ENCODE peak calls at places on chromosomes 7 and 10, in five cellular contexts. G is hepatocyte; S is T-helper 17 cell; X is HS-5; J is stimulated activated naive CD8-positive, alpha-beta T cell treated with anti-CD3 and anti-CD28 coated beads, Interleukin-15, amount 100 ng/mL, for 72 hours. O is an unnamed sample.

GRCh38 chr7:48426966-48427555 is 255.8 kb downstream of the ABCA13 start:
- DNase-seq in G (peak; percentile 26), S (no peak), X (peak; percentile 87), J (no peak), O (peak; percentile 30)

GRCh38 chr10:1177936-1178335 is 121.8 kb downstream of the WDR37 start:
- DNase-seq in G (no peak), S (no peak), X (no peak), J (no peak), O (no peak)

GRCh38 chr7:19107392-19108147 is 9.9 kb downstream of the TWIST1 start:
- DNase-seq in G (peak; percentile 51), S (no peak), X (peak; percentile 37), J (no peak), O (peak; percentile 68)

GRCh38 chr10:24887855-24888231 is 64.6 kb downstream of the PRTFDC1 start:
- DNase-seq in G (no peak), S (no peak), X (no peak), J (no peak), O (no peak)

GRCh38 chr7:101118856-101119255 is 8.0 kb upstream of the SERPINE1 start:
- DNase-seq in G (no peak), S (no peak), X (no peak), J (no peak), O (no peak)

GRCh38 chr7:39910108-39910869 is 39.8 kb upstream of the CDK13 start:
- DNase-seq in G (no peak), S (no peak), X (no peak), J (no peak), O (no peak)

GRCh38 chr7:21215307-21215706 is 212.6 kb upstream of the SP4 start:
- DNase-seq in G (no peak), S (no peak), X (no peak), J (no peak), O (no peak)

GRCh38 chr10:99536400-99537254 is 3.9 kb downstream of the NKX2-3 start:
- DNase-seq in G (no peak), S (no peak), X (no peak), J (no peak), O (peak; percentile 78)

GRCh38 chr7:146185844-146186243 is 69.2 kb downstream of the CNTNAP2 start:
- DNase-seq in G (no peak), S (no peak), X (no peak), J (no peak), O (no peak)

GRCh38 chr7:84058311-84059076 is 136.1 kb downstream of the SEMA3A start:
- DNase-seq in G (no peak), S (no peak), X (no peak), J (no peak), O (peak; percentile 13)

GRCh38 chr7:1232103-1232466 is 587 bp upstream of the UNCX start:
- DNase-seq in G (no peak), S (no peak), X (no peak), J (no peak), O (no peak)

GRCh38 chr7:82700739-82701138 is 257.2 kb upstream of the CACNA2D1 start:
- DNase-seq in G (peak; percentile 35), S (no peak), X (no peak), J (no peak), O (peak; percentile 67)

GRCh38 chr7:54956021-54956420 is 62.8 kb upstream of the EGFR start:
- DNase-seq in G (no peak), S (no peak), X (no peak), J (no peak), O (no peak)

O was measured in DMS53.